ENCODE peak calls at places on chromosomes 7 and 10, in five cellular contexts. J, K, D, E and T are unnamed samples.

GRCh38 chr7:117873056-117873932 is at the start of gene CTTNBP2:
- DNase-seq in D (no peak), K (peak), J (peak), E (no peak), T (no peak)

GRCh38 chr7:155796381-155797261 is 15.6 kb downstream of the SHH start:
- DNase-seq in J (peak), E (peak), D (no peak), K (no peak), T (no peak)

GRCh38 chr7:94394399-94395140 is at the start of gene COL1A2:
- DNase-seq in K (peak), E (no peak), D (peak), J (peak), T (peak)

GRCh38 chr10:24494236-24494635 is 229.5 kb downstream of the ARHGAP21 start:
- DNase-seq in E (no peak), K (no peak), D (no peak), J (no peak), T (no peak)

GRCh38 chr7:76358478-76359110 is at the start of gene YWHAG:
- DNase-seq in E (peak), D (no peak), J (peak), K (peak), T (no peak)

GRCh38 chr7:14596421-14596820 is 306.1 kb downstream of the DGKB start:
- DNase-seq in K (no peak), D (no peak), E (no peak), J (no peak), T (no peak)

GRCh38 chr10:103800789-103801540 is 54.4 kb downstream of the SH3PXD2A start:
- DNase-seq in K (no peak), D (no peak), J (no peak), E (peak), T (no peak)

GRCh38 chr10:119602241-119603095 is 5.7 kb upstream of the TIAL1 start:
- DNase-seq in K (peak), J (peak), E (no peak), D (no peak), T (no peak)

GRCh38 chr10:62779487-62780248 is 24.9 kb upstream of the ADO start:
- DNase-seq in D (no peak), J (no peak), K (peak), E (no peak), T (no peak)

GRCh38 chr7:117664047-117664446 is 184.2 kb downstream of the CFTR start:
- DNase-seq in E (no peak), D (no peak), J (no peak), K (no peak), T (no peak)

GRCh38 chr7:155569681-155570080 is 23.3 kb upstream of the CNPY1 start:
- DNase-seq in J (no peak), D (no peak), E (no peak), K (no peak), T (no peak)

GRCh38 chr7:130909881-130910672 is 176.1 kb upstream of the KLF14 start:
- DNase-seq in D (no peak), K (peak), E (no peak), J (no peak), T (no peak)

GRCh38 chr10:11673346-11674330 is 62.2 kb upstream of the USP6NL start:
- DNase-seq in K (peak), E (no peak), J (no peak), D (no peak), T (no peak)

GRCh38 chr7:2033586-2034135 is 199.1 kb downstream of the MAD1L1 start:
- DNase-seq in K (no peak), D (no peak), J (no peak), E (no peak), T (no peak)

GRCh38 chr7:25656071-25656470 is 427.8 kb upstream of the NPVF start:
- DNase-seq in K (no peak), D (no peak), J (no peak), E (no peak), T (no peak)

GRCh38 chr10:93995598-93996271 is 2.0 kb downstream of the PLCE1 start:
- DNase-seq in K (no peak), E (no peak), J (no peak), D (no peak), T (no peak)

GRCh38 chr10:12235116-12235694 is 39.2 kb downstream of the CDC123 start:
- DNase-seq in D (no peak), E (no peak), J (no peak), K (peak), T (no peak)

GRCh38 chr7:30143748-30144251 is 9.0 kb downstream of the MTURN start:
- DNase-seq in J (no peak), E (no peak), K (no peak), D (no peak), T (no peak)

GRCh38 chr10:51821045-51821444 is 121.7 kb upstream of the CSTF2T start:
- DNase-seq in D (no peak), J (no peak), E (no peak), K (peak), T (no peak)

GRCh38 chr10:83302623-83303022 is 836.7 kb upstream of the GHITM start:
- DNase-seq in K (no peak), D (no peak), J (no peak), E (no peak), T (no peak)

GRCh38 chr10:61992683-61993629 is 91.5 kb downstream of the ARID5B start:
- DNase-seq in E (peak), D (peak), K (peak), J (no peak), T (no peak)

GRCh38 chr7:49775949-49776443 is 2.6 kb downstream of the VWC2 start:
- DNase-seq in E (no peak), K (no peak), J (no peak), D (no peak), T (no peak)

GRCh38 chr10:131038056-131038455 is 273.5 kb downstream of the TCERG1L start:
- DNase-seq in K (no peak), E (no peak), D (no peak), J (no peak), T (no peak)

GRCh38 chr10:12897278-12897677 is 104.2 kb downstream of the CCDC3 start:
- DNase-seq in K (no peak), J (no peak), D (no peak), E (no peak), T (no peak)

GRCh38 chr7:17396692-17397091 is 98.2 kb downstream of the AHR start:
- DNase-seq in J (no peak), E (no peak), K (no peak), D (no peak), T (no peak)

GRCh38 chr7:31100445-31100844 is 48.3 kb downstream of the ADCYAP1R1 start:
- DNase-seq in D (peak), E (no peak), J (peak), K (no peak), T (no peak)

GRCh38 chr10:91378061-91378460 is 32.1 kb upstream of the HECTD2 start:
- DNase-seq in K (no peak), J (no peak), D (no peak), E (no peak), T (no peak)

GRCh38 chr7:104397442-104397841 is 69.0 kb downstream of the LHFPL3 start:
- DNase-seq in K (no peak), D (no peak), E (no peak), J (no peak), T (no peak)

GRCh38 chr7:127831312-127832212 is 179.6 kb downstream of the SND1 start:
- DNase-seq in J (no peak), E (no peak), D (no peak), K (no peak), T (no peak)

GRCh38 chr10:60818134-60818770 is 40.0 kb downstream of the CDK1 start:
- DNase-seq in D (no peak), E (no peak), K (no peak), J (no peak), T (no peak)

GRCh38 chr10:89203237-89203636 is 3.9 kb downstream of the CH25H start:
- DNase-seq in E (no peak), J (no peak), K (no peak), D (no peak), T (no peak)

GRCh38 chr7:2660359-2661095 is 27.5 kb upstream of the AMZ1 start:
- DNase-seq in E (no peak), D (no peak), J (no peak), K (no peak), T (no peak)

GRCh38 chr7:112202819-112203218 is 3.4 kb downstream of the DOCK4 start:
- DNase-seq in E (no peak), D (no peak), K (peak), J (no peak), T (no peak)

GRCh38 chr7:1852781-1853618 is 182.9 kb downstream of the ELFN1 start:
- DNase-seq in E (no peak), K (no peak), D (no peak), J (no peak), T (no peak)

GRCh38 chr7:22640269-22640668 is 86.7 kb upstream of the IL6 start:
- DNase-seq in K (no peak), J (no peak), E (no peak), D (no peak), T (no peak)

GRCh38 chr10:6048281-6049030 is 13.7 kb downstream of the IL2RA start:
- DNase-seq in D (no peak), J (no peak), E (no peak), K (no peak), T (no peak)

GRCh38 chr10:123149568-123150228 is 1.8 kb downstream of the HMX2 start:
- DNase-seq in K (peak), E (no peak), J (peak), D (no peak), T (no peak)

GRCh38 chr10:130181858-130182257 is 45.7 kb downstream of the GLRX3 start:
- DNase-seq in J (no peak), K (no peak), E (no peak), D (no peak), T (no peak)

GRCh38 chr7:44568771-44569560 is 4.7 kb downstream of the DDX56 start:
- DNase-seq in D (no peak), K (no peak), E (no peak), J (no peak), T (no peak)